ENCODE peak calls at places on chromosomes 5 and 9, in eight cellular contexts. One of them, this sample, is unnamed.

GRCh38 chr9:105132006-105132405 is 112.4 kb upstream of the SLC44A1 start:
- DNase-seq in AG10803: peak
- DNase-seq in psoas muscle: no peak
- DNase-seq in fibroblast of lung: peak
- DNase-seq in right cardiac atrium: no peak
- DNase-seq in activated CD4-positive, alpha-beta T cell treated with anti-CD3 and anti-CD28 coated beads, Interleukin-2, amount 10 ng/mL, durations not matched to agents 7 days and 5 days: no peak
- DNase-seq in WTC11: no peak
- DNase-seq in cardiac fibroblast: no peak
- DNase-seq in this sample: no peak

GRCh38 chr5:178359738-178360137 is 127.1 kb upstream of the PHYKPL start:
- DNase-seq in cardiac fibroblast: no peak
- DNase-seq in right cardiac atrium: no peak
- DNase-seq in WTC11: no peak
- DNase-seq in fibroblast of lung: no peak
- DNase-seq in activated CD4-positive, alpha-beta T cell treated with anti-CD3 and anti-CD28 coated beads, Interleukin-2, amount 10 ng/mL, durations not matched to agents 7 days and 5 days: no peak
- DNase-seq in AG10803: no peak
- DNase-seq in psoas muscle: peak
- DNase-seq in this sample: no peak

GRCh38 chr9:96646081-96646991 is 8.8 kb downstream of the PRXL2C start:
- DNase-seq in right cardiac atrium: no peak
- DNase-seq in AG10803: peak
- DNase-seq in psoas muscle: peak
- DNase-seq in cardiac fibroblast: peak
- DNase-seq in fibroblast of lung: peak
- DNase-seq in activated CD4-positive, alpha-beta T cell treated with anti-CD3 and anti-CD28 coated beads, Interleukin-2, amount 10 ng/mL, durations not matched to agents 7 days and 5 days: no peak
- DNase-seq in WTC11: no peak
- DNase-seq in this sample: peak

GRCh38 chr5:154478224-154478565 is at the start of gene HAND1:
- DNase-seq in activated CD4-positive, alpha-beta T cell treated with anti-CD3 and anti-CD28 coated beads, Interleukin-2, amount 10 ng/mL, durations not matched to agents 7 days and 5 days: no peak
- DNase-seq in cardiac fibroblast: no peak
- DNase-seq in right cardiac atrium: peak
- DNase-seq in WTC11: peak
- DNase-seq in fibroblast of lung: no peak
- DNase-seq in psoas muscle: peak
- DNase-seq in AG10803: no peak
- DNase-seq in this sample: peak

GRCh38 chr5:174335682-174336364 is 290.3 kb downstream of the NSG2 start:
- DNase-seq in WTC11: no peak
- DNase-seq in fibroblast of lung: peak
- DNase-seq in cardiac fibroblast: no peak
- DNase-seq in activated CD4-positive, alpha-beta T cell treated with anti-CD3 and anti-CD28 coated beads, Interleukin-2, amount 10 ng/mL, durations not matched to agents 7 days and 5 days: no peak
- DNase-seq in AG10803: peak
- DNase-seq in right cardiac atrium: no peak
- DNase-seq in psoas muscle: no peak
- DNase-seq in this sample: no peak

GRCh38 chr9:34403554-34404380 is 27.1 kb upstream of the MYORG start:
- DNase-seq in activated CD4-positive, alpha-beta T cell treated with anti-CD3 and anti-CD28 coated beads, Interleukin-2, amount 10 ng/mL, durations not matched to agents 7 days and 5 days: peak
- DNase-seq in psoas muscle: peak
- DNase-seq in right cardiac atrium: peak
- DNase-seq in WTC11: peak
- DNase-seq in cardiac fibroblast: peak
- DNase-seq in AG10803: peak
- DNase-seq in fibroblast of lung: peak
- DNase-seq in this sample: peak

GRCh38 chr9:121599186-121599871 is 52.1 kb upstream of the DAB2IP start:
- DNase-seq in AG10803: no peak
- DNase-seq in right cardiac atrium: peak
- DNase-seq in psoas muscle: peak
- DNase-seq in cardiac fibroblast: no peak
- DNase-seq in fibroblast of lung: peak
- DNase-seq in activated CD4-positive, alpha-beta T cell treated with anti-CD3 and anti-CD28 coated beads, Interleukin-2, amount 10 ng/mL, durations not matched to agents 7 days and 5 days: no peak
- DNase-seq in WTC11: peak
- DNase-seq in this sample: peak

GRCh38 chr9:99180199-99180598 is 41.5 kb downstream of the ALG2 start:
- DNase-seq in cardiac fibroblast: no peak
- DNase-seq in right cardiac atrium: no peak
- DNase-seq in WTC11: no peak
- DNase-seq in psoas muscle: no peak
- DNase-seq in fibroblast of lung: no peak
- DNase-seq in activated CD4-positive, alpha-beta T cell treated with anti-CD3 and anti-CD28 coated beads, Interleukin-2, amount 10 ng/mL, durations not matched to agents 7 days and 5 days: no peak
- DNase-seq in AG10803: no peak
- DNase-seq in this sample: no peak

GRCh38 chr5:131264453-131265200 is 774 bp downstream of the CDC42SE2 start:
- DNase-seq in WTC11: peak
- DNase-seq in fibroblast of lung: peak
- DNase-seq in right cardiac atrium: peak
- DNase-seq in psoas muscle: peak
- DNase-seq in cardiac fibroblast: peak
- DNase-seq in AG10803: no peak
- DNase-seq in activated CD4-positive, alpha-beta T cell treated with anti-CD3 and anti-CD28 coated beads, Interleukin-2, amount 10 ng/mL, durations not matched to agents 7 days and 5 days: peak
- DNase-seq in this sample: peak

GRCh38 chr5:40165789-40166728 is 513.7 kb upstream of the PTGER4 start:
- DNase-seq in psoas muscle: no peak
- DNase-seq in AG10803: peak
- DNase-seq in activated CD4-positive, alpha-beta T cell treated with anti-CD3 and anti-CD28 coated beads, Interleukin-2, amount 10 ng/mL, durations not matched to agents 7 days and 5 days: peak
- DNase-seq in cardiac fibroblast: peak
- DNase-seq in fibroblast of lung: no peak
- DNase-seq in right cardiac atrium: no peak
- DNase-seq in WTC11: no peak
- DNase-seq in this sample: no peak

GRCh38 chr5:120396186-120396585 is 67.9 kb upstream of the PRR16 start:
- DNase-seq in fibroblast of lung: peak
- DNase-seq in cardiac fibroblast: peak
- DNase-seq in AG10803: peak
- DNase-seq in psoas muscle: no peak
- DNase-seq in WTC11: no peak
- DNase-seq in activated CD4-positive, alpha-beta T cell treated with anti-CD3 and anti-CD28 coated beads, Interleukin-2, amount 10 ng/mL, durations not matched to agents 7 days and 5 days: no peak
- DNase-seq in right cardiac atrium: no peak
- DNase-seq in this sample: no peak

GRCh38 chr9:83511051-83511450 is 27.1 kb downstream of the FRMD3 start:
- DNase-seq in AG10803: peak
- DNase-seq in right cardiac atrium: no peak
- DNase-seq in activated CD4-positive, alpha-beta T cell treated with anti-CD3 and anti-CD28 coated beads, Interleukin-2, amount 10 ng/mL, durations not matched to agents 7 days and 5 days: no peak
- DNase-seq in WTC11: no peak
- DNase-seq in cardiac fibroblast: peak
- DNase-seq in psoas muscle: no peak
- DNase-seq in fibroblast of lung: peak
- DNase-seq in this sample: no peak

GRCh38 chr5:96875805-96876291 is 452 bp upstream of the ERAP2 start:
- DNase-seq in psoas muscle: no peak
- DNase-seq in cardiac fibroblast: no peak
- DNase-seq in fibroblast of lung: no peak
- DNase-seq in WTC11: no peak
- DNase-seq in AG10803: no peak
- DNase-seq in right cardiac atrium: no peak
- DNase-seq in activated CD4-positive, alpha-beta T cell treated with anti-CD3 and anti-CD28 coated beads, Interleukin-2, amount 10 ng/mL, durations not matched to agents 7 days and 5 days: peak
- DNase-seq in this sample: no peak

GRCh38 chr5:43839218-43839617 is 236.2 kb downstream of the NNT start:
- DNase-seq in activated CD4-positive, alpha-beta T cell treated with anti-CD3 and anti-CD28 coated beads, Interleukin-2, amount 10 ng/mL, durations not matched to agents 7 days and 5 days: no peak
- DNase-seq in WTC11: no peak
- DNase-seq in cardiac fibroblast: peak
- DNase-seq in fibroblast of lung: peak
- DNase-seq in right cardiac atrium: no peak
- DNase-seq in AG10803: peak
- DNase-seq in psoas muscle: no peak
- DNase-seq in this sample: no peak

GRCh38 chr9:38652486-38652885 is 32.1 kb upstream of the ANKRD18A start:
- DNase-seq in cardiac fibroblast: no peak
- DNase-seq in activated CD4-positive, alpha-beta T cell treated with anti-CD3 and anti-CD28 coated beads, Interleukin-2, amount 10 ng/mL, durations not matched to agents 7 days and 5 days: no peak
- DNase-seq in WTC11: no peak
- DNase-seq in psoas muscle: no peak
- DNase-seq in fibroblast of lung: no peak
- DNase-seq in AG10803: no peak
- DNase-seq in right cardiac atrium: no peak
- DNase-seq in this sample: no peak

GRCh38 chr5:136525546-136525945 is 160.2 kb upstream of the TRPC7 start:
- DNase-seq in psoas muscle: no peak
- DNase-seq in AG10803: no peak
- DNase-seq in fibroblast of lung: no peak
- DNase-seq in WTC11: no peak
- DNase-seq in right cardiac atrium: no peak
- DNase-seq in cardiac fibroblast: no peak
- DNase-seq in activated CD4-positive, alpha-beta T cell treated with anti-CD3 and anti-CD28 coated beads, Interleukin-2, amount 10 ng/mL, durations not matched to agents 7 days and 5 days: no peak
- DNase-seq in this sample: no peak

GRCh38 chr9:32579706-32580331 is 6.9 kb upstream of the NDUFB6 start:
- DNase-seq in WTC11: peak
- DNase-seq in cardiac fibroblast: peak
- DNase-seq in right cardiac atrium: peak
- DNase-seq in AG10803: peak
- DNase-seq in activated CD4-positive, alpha-beta T cell treated with anti-CD3 and anti-CD28 coated beads, Interleukin-2, amount 10 ng/mL, durations not matched to agents 7 days and 5 days: peak
- DNase-seq in fibroblast of lung: peak
- DNase-seq in psoas muscle: peak
- DNase-seq in this sample: peak

GRCh38 chr9:38431101-38431500 is 6.8 kb upstream of the IGFBPL1 start:
- DNase-seq in activated CD4-positive, alpha-beta T cell treated with anti-CD3 and anti-CD28 coated beads, Interleukin-2, amount 10 ng/mL, durations not matched to agents 7 days and 5 days: no peak
- DNase-seq in psoas muscle: no peak
- DNase-seq in fibroblast of lung: no peak
- DNase-seq in AG10803: no peak
- DNase-seq in cardiac fibroblast: no peak
- DNase-seq in WTC11: no peak
- DNase-seq in right cardiac atrium: no peak
- DNase-seq in this sample: no peak

GRCh38 chr5:179408646-179409045 is 63.4 kb upstream of the ADAMTS2 start:
- DNase-seq in WTC11: no peak
- DNase-seq in right cardiac atrium: no peak
- DNase-seq in AG10803: no peak
- DNase-seq in activated CD4-positive, alpha-beta T cell treated with anti-CD3 and anti-CD28 coated beads, Interleukin-2, amount 10 ng/mL, durations not matched to agents 7 days and 5 days: no peak
- DNase-seq in cardiac fibroblast: no peak
- DNase-seq in psoas muscle: no peak
- DNase-seq in fibroblast of lung: no peak
- DNase-seq in this sample: no peak

This sample was measured in upper lobe of left lung.